ENCODE peak calls at places on chromosomes 2 and 18, in six cellular contexts. D is HepG2, X is H54, Q is IMR-90, C is endothelial cell of umbilical vein, M is spleen. H is an unnamed sample.

GRCh38 chr2:68994864-68995263 is 18.1 kb upstream of the ANTXR1 start:
- DNase-seq in D (no peak), X (peak), Q (peak), C (no peak), M (no peak), H (no peak)

GRCh38 chr18:59011786-59012185 is 127.9 kb upstream of the SEC11C start:
- DNase-seq in D (no peak), X (no peak), Q (no peak), C (no peak), M (no peak), H (no peak)

GRCh38 chr2:181848356-181848876 is 43.1 kb upstream of the ITPRID2 start:
- DNase-seq in D (no peak), X (no peak), Q (no peak), C (no peak), M (no peak), H (no peak)

GRCh38 chr18:33210575-33211189 is 229.8 kb downstream of the CCDC178 start:
- DNase-seq in D (peak), X (peak), Q (peak), C (peak), M (no peak), H (peak)

GRCh38 chr2:121205321-121205942 is 79.6 kb downstream of the TFCP2L1 start:
- DNase-seq in D (no peak), X (no peak), Q (no peak), C (no peak), M (peak), H (no peak)

GRCh38 chr2:7045601-7046590 is 128.7 kb downstream of the RNF144A start:
- DNase-seq in D (no peak), X (no peak), Q (no peak), C (no peak), M (no peak), H (peak)

GRCh38 chr2:72923833-72924352 is 6.6 kb downstream of the EMX1 start:
- DNase-seq in D (no peak), X (no peak), Q (no peak), C (no peak), M (no peak), H (no peak)

GRCh38 chr2:183665403-183665802 is 541.2 kb downstream of the NUP35 start:
- DNase-seq in D (no peak), X (no peak), Q (no peak), C (no peak), M (no peak), H (no peak)

GRCh38 chr18:74476154-74476553 is 19.0 kb upstream of the DIPK1C start:
- DNase-seq in D (peak), X (no peak), Q (peak), C (peak), M (no peak), H (peak)

GRCh38 chr2:199310654-199311275 is 147.0 kb downstream of the SATB2 start:
- DNase-seq in D (no peak), X (no peak), Q (no peak), C (no peak), M (no peak), H (no peak)

GRCh38 chr2:240465765-240466578 is 30.5 kb downstream of the GPC1 start:
- DNase-seq in D (no peak), X (no peak), Q (no peak), C (no peak), M (peak), H (no peak)

GRCh38 chr2:17757321-17757720 is 3.4 kb downstream of the GEN1 start:
- DNase-seq in D (peak), X (peak), Q (peak), C (peak), M (no peak), H (no peak)

GRCh38 chr2:53987336-53987921 is 16.6 kb upstream of the PSME4 start:
- DNase-seq in D (peak), X (no peak), Q (peak), C (peak), M (no peak), H (no peak)

GRCh38 chr2:57868619-57869139 is 177.9 kb upstream of the VRK2 start:
- DNase-seq in D (no peak), X (no peak), Q (no peak), C (no peak), M (no peak), H (no peak)

GRCh38 chr18:21997207-21998143 is 171.9 kb upstream of the GATA6 start:
- DNase-seq in D (peak), X (no peak), Q (peak), C (peak), M (no peak), H (peak)

GRCh38 chr2:38308821-38309220 is 68.3 kb downstream of the ATL2 start:
- DNase-seq in D (no peak), X (no peak), Q (no peak), C (no peak), M (no peak), H (no peak)

GRCh38 chr2:28566441-28567075 is 70.7 kb downstream of the PLB1 start:
- DNase-seq in D (peak), X (peak), Q (peak), C (peak), M (peak), H (peak)

GRCh38 chr2:168849610-168850009 is 40.6 kb downstream of the SPC25 start:
- DNase-seq in D (peak), X (peak), Q (peak), C (peak), M (no peak), H (peak)

GRCh38 chr2:113233593-113234550 is 44.8 kb downstream of the PAX8 start:
- DNase-seq in D (peak), X (peak), Q (peak), C (no peak), M (no peak), H (peak)

GRCh38 chr18:3345452-3345851 is 83.5 kb downstream of the MYL12B start:
- DNase-seq in D (no peak), X (no peak), Q (peak), C (no peak), M (no peak), H (no peak)

GRCh38 chr18:63161728-63162195 is 157.8 kb downstream of the BCL2 start:
- DNase-seq in D (peak), X (peak), Q (peak), C (peak), M (peak), H (peak)

GRCh38 chr18:2916184-2916583 is 69.4 kb downstream of the EMILIN2 start:
- DNase-seq in D (no peak), X (no peak), Q (no peak), C (no peak), M (no peak), H (no peak)

GRCh38 chr2:25246001-25246400 is 77.6 kb upstream of the POMC start:
- DNase-seq in D (no peak), X (no peak), Q (no peak), C (no peak), M (no peak), H (no peak)

GRCh38 chr2:7697052-7697451 is 779.8 kb downstream of the RNF144A start:
- DNase-seq in D (no peak), X (no peak), Q (no peak), C (no peak), M (no peak), H (no peak)

GRCh38 chr18:48003426-48004349 is 73.2 kb upstream of the SMAD2 start:
- DNase-seq in D (no peak), X (peak), Q (no peak), C (peak), M (no peak), H (no peak)

GRCh38 chr18:45167631-45168225 is 447.5 kb upstream of the SLC14A2 start:
- DNase-seq in D (no peak), X (no peak), Q (peak), C (no peak), M (no peak), H (no peak)

GRCh38 chr2:238876232-238876630 is 28.3 kb downstream of the TWIST2 start:
- DNase-seq in D (no peak), X (no peak), Q (no peak), C (no peak), M (no peak), H (no peak)

GRCh38 chr2:13414907-13415306 is 698.2 kb downstream of the TRIB2 start:
- DNase-seq in D (no peak), X (no peak), Q (no peak), C (no peak), M (no peak), H (no peak)

GRCh38 chr18:59453468-59453961 is 94.5 kb upstream of the LMAN1 start:
- DNase-seq in D (peak), X (no peak), Q (no peak), C (no peak), M (no peak), H (no peak)

GRCh38 chr2:130776550-130776949 is 21.2 kb downstream of the AMER3 start:
- DNase-seq in D (no peak), X (no peak), Q (no peak), C (no peak), M (no peak), H (no peak)

GRCh38 chr2:74538881-74539339 is 9.2 kb downstream of the HTRA2 start:
- DNase-seq in D (no peak), X (no peak), Q (no peak), C (no peak), M (no peak), H (no peak)
- TF ChIP-seq POLR2A in D (no peak), X (no peak), Q (no peak), C (no peak), M (no peak), H (no peak)

DNA sequence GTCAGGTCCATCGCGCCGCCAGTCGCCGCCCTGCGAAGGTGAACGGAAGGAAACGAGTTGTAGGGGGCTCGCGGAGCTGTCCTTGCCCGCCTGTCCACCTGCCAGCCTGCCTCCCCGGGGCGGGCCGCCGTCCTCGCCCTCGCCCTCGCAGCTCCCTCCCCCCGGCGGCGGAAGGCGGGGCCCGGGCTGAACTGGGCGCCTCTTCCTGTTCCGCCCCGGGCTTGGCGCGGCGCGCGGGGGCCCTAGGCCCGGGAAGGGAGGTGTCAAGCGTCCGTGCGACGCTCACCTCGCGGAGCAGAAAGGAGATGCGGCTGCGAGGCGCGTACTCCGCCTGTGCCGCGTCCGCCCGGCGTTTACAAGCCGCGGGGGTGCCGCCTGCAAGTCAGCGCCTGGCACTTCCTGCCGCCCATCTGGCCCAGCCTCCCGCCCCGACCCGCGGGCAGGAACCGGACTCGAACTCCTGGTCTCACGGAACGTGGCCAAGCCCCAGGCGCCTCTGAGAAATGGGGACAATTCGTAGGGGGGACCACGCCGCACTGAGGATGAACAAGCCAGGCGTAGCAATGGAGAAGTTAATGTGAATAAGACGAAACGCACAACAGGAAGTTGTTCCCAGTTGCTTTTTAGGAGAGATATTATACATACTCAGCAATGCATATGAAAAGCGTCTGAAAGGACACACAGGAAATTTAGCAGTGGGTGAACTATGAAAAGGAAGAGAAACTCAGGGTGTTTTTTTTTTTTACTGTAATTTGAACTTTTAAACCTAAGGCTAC is at the start of gene CNPPD1:
- DNase-seq in D (peak), X (peak), Q (peak), C (peak), M (peak), H (peak)
- TF ChIP-seq POLR2A in D (peak), X (peak), Q (no peak), C (no peak), M (peak), H (no peak)

GRCh38 chr2:11556101-11556806 is 22.4 kb downstream of the GREB1 start:
- DNase-seq in D (no peak), X (no peak), Q (no peak), C (no peak), M (peak), H (no peak)
- TF ChIP-seq POLR2A in D (no peak), X (no peak), Q (no peak), C (no peak), M (no peak), H (no peak)

DNA sequence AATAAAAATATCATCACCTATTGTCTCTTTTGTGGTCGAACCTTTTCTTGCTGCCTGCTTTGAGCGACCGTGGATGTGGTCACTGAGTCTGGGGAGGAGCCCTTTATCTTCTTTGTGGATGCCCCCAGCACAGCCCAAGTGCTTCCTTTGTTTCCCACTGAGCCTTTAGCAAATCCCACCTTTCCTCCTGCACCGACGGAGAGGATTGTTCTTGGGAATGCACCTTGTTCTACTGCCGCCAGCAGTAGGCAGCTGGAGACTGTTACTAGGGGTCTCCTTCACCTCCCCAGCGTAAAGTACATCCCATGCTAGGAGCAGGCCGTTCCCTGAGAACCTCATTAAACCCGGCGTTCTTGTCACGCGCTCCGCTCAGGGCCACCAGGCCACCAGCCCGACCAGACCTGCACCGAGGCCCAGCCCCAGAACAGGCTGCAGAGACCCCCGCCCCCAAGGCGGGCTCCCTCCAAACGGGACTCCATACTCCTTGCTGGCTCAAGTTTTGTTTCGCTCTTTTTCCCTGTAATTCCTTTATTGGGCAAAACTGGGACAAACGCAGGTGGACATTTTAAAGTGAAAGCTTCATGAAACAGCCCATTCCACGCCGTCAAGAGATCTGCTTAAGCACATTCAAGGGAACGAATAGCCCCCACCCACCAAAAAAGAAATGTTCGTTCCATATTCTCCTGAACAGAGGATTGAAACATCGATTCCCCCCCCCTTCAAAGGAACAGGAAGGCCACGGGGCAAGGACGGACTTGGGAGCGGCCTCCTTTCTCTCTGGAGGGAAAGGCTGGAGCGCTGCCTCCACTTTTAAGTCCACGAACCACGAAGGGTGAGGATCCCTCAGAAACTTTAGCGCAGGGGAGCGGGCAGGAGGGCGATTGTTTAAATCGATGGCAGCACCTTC is 1.1 kb upstream of the MAT2A start:
- DNase-seq in D (peak), X (no peak), Q (no peak), C (peak), M (peak), H (peak)
- TF ChIP-seq POLR2A in D (peak), X (peak), Q (no peak), C (no peak), M (no peak), H (no peak)

GRCh38 chr18:54224379-54225014 is at the start of gene MBD2:
- DNase-seq in D (peak), X (peak), Q (peak), C (peak), M (peak), H (peak)
- TF ChIP-seq POLR2A in D (peak), X (peak), Q (peak), C (peak), M (peak), H (peak)

GRCh38 chr2:241895427-241895731 is 25.9 kb downstream of the RTP5 start:
- DNase-seq in D (no peak), X (no peak), Q (no peak), C (no peak), M (no peak), H (no peak)

GRCh38 chr2:241896746-241897201 is 27.2 kb downstream of the RTP5 start:
- DNase-seq in D (no peak), X (no peak), Q (no peak), C (no peak), M (peak), H (no peak)

GRCh38 chr2:241895732-241896641 is 26.5 kb downstream of the RTP5 start:
- DNase-seq in D (no peak), X (no peak), Q (peak), C (peak), M (peak), H (peak)

GRCh38 chr2:241898681-241899270 is 29.2 kb downstream of the RTP5 start:
- DNase-seq in D (no peak), X (no peak), Q (no peak), C (no peak), M (peak), H (no peak)

GRCh38 chr2:241897231-241897916 is 27.8 kb downstream of the RTP5 start:
- DNase-seq in D (no peak), X (no peak), Q (no peak), C (no peak), M (peak), H (no peak)
- TF ChIP-seq POLR2A in D (no peak), X (no peak), Q (no peak), C (no peak), M (no peak), H (no peak)